ENCODE peak calls at places on chromosome 14, in six cellular contexts. N, Y, W, G, C and P are unnamed samples.
A peak's percentile ranks its signal among the peaks of the same experiment; 100 is the strongest.

GRCh38 chr14:54226103-54226502 is 170.7 kb upstream of the CDKN3 start:
- DNase-seq in N (no peak), Y (no peak), W (peak; percentile 50), G (no peak), C (no peak), P (no peak)

GRCh38 chr14:68547305-68548193 is 245.3 kb downstream of the ZFP36L1 start:
- DNase-seq in N (no peak), Y (peak; percentile 85), W (peak; percentile 96), G (no peak), C (peak; percentile 66), P (no peak)

GRCh38 chr14:86087377-86087776 is 557.4 kb downstream of the FLRT2 start:
- DNase-seq in N (peak; percentile 62), Y (no peak), W (no peak), G (no peak), C (no peak), P (no peak)

GRCh38 chr14:67557118-67557517 is 24.0 kb downstream of the PLEKHH1 start:
- DNase-seq in N (peak; percentile 52), Y (no peak), W (no peak), G (peak; percentile 31), C (peak; percentile 44), P (no peak)

GRCh38 chr14:90093942-90094595 is 32.3 kb downstream of the KCNK13 start:
- DNase-seq in N (no peak), Y (no peak), W (peak; percentile 65), G (no peak), C (no peak), P (no peak)

GRCh38 chr14:44941591-44941990 is 20.2 kb downstream of the KLHL28 start:
- DNase-seq in N (no peak), Y (no peak), W (peak; percentile 37), G (no peak), C (no peak), P (no peak)

GRCh38 chr14:76480426-76480825 is 104.5 kb downstream of the ESRRB start:
- DNase-seq in N (no peak), Y (no peak), W (no peak), G (no peak), C (no peak), P (no peak)

GRCh38 chr14:106841701-106842100 is 1315.3 kb downstream of the TMEM121 start:
- DNase-seq in N (no peak), Y (no peak), W (no peak), G (no peak), C (no peak), P (no peak)

GRCh38 chr14:68074765-68075381 is 255.3 kb downstream of the RAD51B start:
- DNase-seq in N (no peak), Y (no peak), W (no peak), G (no peak), C (no peak), P (peak; percentile 18)

GRCh38 chr14:104582005-104582404 is 2.4 kb downstream of the C14orf180 start:
- DNase-seq in N (no peak), Y (no peak), W (no peak), G (no peak), C (no peak), P (no peak)

GRCh38 chr14:41925409-41925808 is 318.7 kb downstream of the LRFN5 start:
- DNase-seq in N (no peak), Y (peak; percentile 10), W (peak; percentile 36), G (peak; percentile 65), C (peak; percentile 39), P (no peak)

DNA sequence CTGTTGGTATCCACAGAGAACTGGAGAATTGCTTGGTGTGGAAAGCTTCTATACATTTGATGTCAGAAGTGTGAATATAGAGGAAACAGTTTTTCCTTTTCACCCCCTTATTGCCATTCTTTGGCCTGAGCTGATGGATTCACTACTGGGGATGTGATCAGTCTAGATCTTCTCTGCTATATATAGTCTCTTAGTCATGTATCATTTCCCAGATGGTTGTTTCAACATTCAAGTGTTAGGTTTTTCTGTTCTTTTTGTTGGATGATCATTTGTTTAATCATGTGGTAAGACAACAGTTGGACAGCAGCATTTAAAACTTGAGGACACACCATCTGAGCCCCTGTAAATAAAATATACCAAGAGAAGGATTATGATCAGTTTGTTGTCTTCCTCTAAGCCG is 29.6 kb downstream of the TMX1 start:
- DNase-seq in N (no peak), Y (no peak), W (no peak), G (no peak), C (no peak), P (no peak)
- TF ChIP-seq EZH2phosphoT487 in N (no peak), Y (no peak), W (no peak), G (no peak), C (no peak), P (no peak)

DNA sequence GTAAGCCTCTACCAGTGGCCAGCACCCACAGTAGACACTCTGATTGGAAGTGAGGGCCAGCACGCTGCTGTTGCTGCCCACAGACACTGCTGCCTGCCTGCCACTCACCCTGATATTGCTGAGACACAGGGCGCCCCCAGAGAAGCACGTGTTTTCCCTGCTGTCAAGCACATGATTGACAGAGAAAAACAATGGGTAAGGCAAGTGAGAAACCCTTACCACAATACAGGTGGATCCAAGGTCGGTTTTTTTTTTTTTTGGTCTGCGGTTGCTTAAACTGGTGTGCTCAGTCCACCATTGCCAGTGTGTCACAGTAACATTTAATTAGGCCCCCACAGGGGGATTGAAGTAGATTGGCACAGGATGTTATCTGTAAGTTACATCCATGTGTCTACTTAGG is 65.9 kb downstream of the WDR20 start:
- DNase-seq in N (no peak), Y (no peak), W (no peak), G (no peak), C (no peak), P (peak; percentile 85)
- H4K20me1 ChIP-seq in N (no peaks in the 10 kb centered on the region), Y (no peaks in the 10 kb centered on the region), W (no peaks in the 10 kb centered on the region), G (peaks cover 22% of the 10 kb centered on the region), C (peaks cover 16% of the 10 kb centered on the region), P (no peaks in the 10 kb centered on the region)

DNA sequence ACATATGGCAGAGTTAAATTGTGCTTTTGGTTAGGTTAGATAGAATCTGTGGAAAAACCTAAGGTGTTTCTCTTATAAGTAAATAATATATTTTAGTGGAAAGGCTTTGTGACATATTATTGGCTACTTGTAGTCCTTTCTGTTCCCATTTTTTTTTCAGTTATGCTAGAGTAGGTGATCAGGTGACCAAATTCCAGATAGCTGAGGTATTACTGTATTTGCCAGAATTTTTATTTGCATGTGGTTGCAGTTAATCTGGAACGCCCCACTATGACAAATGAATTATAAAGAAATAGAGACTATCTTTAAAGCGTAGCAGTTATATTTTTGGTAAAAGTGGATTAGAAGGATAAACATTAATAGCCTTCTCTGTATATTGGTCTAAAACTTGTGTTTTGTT is 52.0 kb downstream of the ARHGAP5 start:
- DNase-seq in N (no peak), Y (no peak), W (peak; percentile 77), G (no peak), C (no peak), P (no peak)
- TF ChIP-seq EZH2phosphoT487 in N (no peak), Y (no peak), W (no peak), G (no peak), C (no peak), P (no peak)

GRCh38 chr14:103339561-103339960 is 5.5 kb downstream of the EIF5 start:
- DNase-seq in N (no peak), Y (no peak), W (no peak), G (no peak), C (no peak), P (no peak)

GRCh38 chr14:103334644-103335603 is 887 bp downstream of the EIF5 start:
- DNase-seq in N (peak; percentile 13), Y (no peak), W (peak; percentile 92), G (no peak), C (peak; percentile 90), P (peak; percentile 77)

GRCh38 chr14:103336191-103336590 is 2.2 kb downstream of the EIF5 start:
- DNase-seq in N (no peak), Y (no peak), W (no peak), G (no peak), C (no peak), P (no peak)

GRCh38 chr14:103340480-103341212 is 6.6 kb downstream of the EIF5 start:
- DNase-seq in N (no peak), Y (no peak), W (no peak), G (no peak), C (no peak), P (no peak)

GRCh38 chr14:103337794-103338193 is 3.8 kb downstream of the EIF5 start:
- DNase-seq in N (no peak), Y (no peak), W (no peak), G (no peak), C (no peak), P (no peak)
- H4K20me1 ChIP-seq in N (no peaks in the 10 kb centered on the region), Y (peaks cover 38% of the 10 kb centered on the region), W (peaks cover 14% of the 10 kb centered on the region), G (peaks cover 69% of the 10 kb centered on the region), C (peaks cover 80% of the 10 kb centered on the region), P (peaks cover 43% of the 10 kb centered on the region)

GRCh38 chr14:22781606-22782000 is 15.1 kb downstream of the OXA1L start:
- DNase-seq in N (no peak), Y (no peak), W (peak; percentile 63), G (no peak), C (no peak), P (no peak)
- TF ChIP-seq EZH2phosphoT487 in N (no peak), Y (no peak), W (no peak), G (no peak), C (no peak), P (no peak)

GRCh38 chr14:100084591-100084990 is 19.4 kb downstream of the EVL start:
- DNase-seq in N (no peak), Y (no peak), W (no peak), G (no peak), C (no peak), P (no peak)
- H4K20me1 ChIP-seq in N (no peaks in the 10 kb centered on the region), Y (no peaks in the 10 kb centered on the region), W (no peaks in the 10 kb centered on the region), G (no peaks in the 10 kb centered on the region), C (peaks cover 10% of the 10 kb centered on the region), P (no peaks in the 10 kb centered on the region)